ENCODE peak calls at places on chromosomes 6 and 20, in eight cellular contexts. L, S, R, P, Z, C, H and B are unnamed samples.

GRCh38 chr20:62850333-62850974 is 11.2 kb downstream of the TCFL5 start:
- DNase-seq in L (no peak), Z (no peak), H (no peak), C (no peak), R (no peak), S (no peak), P (no peak), B (no peak)

GRCh38 chr20:33306807-33307206 is 23.8 kb downstream of the BPIFB1 start:
- DNase-seq in R (no peak), L (no peak), C (no peak), S (no peak), H (no peak), Z (no peak), P (no peak), B (no peak)

GRCh38 chr6:81894286-81894685 is 141.8 kb upstream of the TENT5A start:
- DNase-seq in C (no peak), S (no peak), L (no peak), Z (no peak), R (no peak), H (no peak), P (peak; percentile 88), B (no peak)

GRCh38 chr6:79557683-79558082 is 20.5 kb upstream of the LCA5 start:
- DNase-seq in L (no peak), R (no peak), S (no peak), H (no peak), C (no peak), Z (no peak), P (no peak), B (no peak)

GRCh38 chr20:56800088-56800487 is 171.0 kb downstream of the TFAP2C start:
- DNase-seq in L (no peak), H (no peak), Z (no peak), C (no peak), R (no peak), S (no peak), P (no peak), B (no peak)

GRCh38 chr6:35258858-35259193 is 709 bp upstream of the ZNF76 start:
- DNase-seq in L (no peak), Z (no peak), P (peak; percentile 62), S (no peak), H (peak; percentile 73), R (peak; percentile 62), C (no peak), B (no peak)

GRCh38 chr6:45454008-45454911 is 76.5 kb upstream of the SUPT3H start:
- DNase-seq in P (no peak), L (no peak), C (no peak), H (no peak), S (no peak), Z (no peak), R (no peak), B (no peak)

GRCh38 chr6:142421285-142422202 is 119.7 kb downstream of the ADGRG6 start:
- DNase-seq in S (no peak), Z (no peak), C (no peak), P (no peak), H (no peak), R (no peak), L (no peak), B (no peak)

GRCh38 chr20:6595704-6596103 is 171.8 kb upstream of the BMP2 start:
- DNase-seq in H (no peak), S (no peak), C (no peak), L (no peak), R (no peak), Z (no peak), P (peak; percentile 91), B (no peak)

GRCh38 chr6:10479939-10480700 is 41.0 kb upstream of the GCNT2 start:
- DNase-seq in C (no peak), H (no peak), L (no peak), R (no peak), Z (no peak), S (no peak), P (peak; percentile 9), B (no peak)

GRCh38 chr6:142653710-142654274 is 291.2 kb downstream of the HIVEP2 start:
- DNase-seq in Z (no peak), L (no peak), C (no peak), R (no peak), H (no peak), S (no peak), P (no peak), B (no peak)

GRCh38 chr6:63844287-63844686 is 208.7 kb downstream of the PHF3 start:
- DNase-seq in C (no peak), H (no peak), L (no peak), R (no peak), P (peak; percentile 74), S (no peak), Z (no peak), B (no peak)

GRCh38 chr20:21125072-21125848 is 622 bp upstream of the KIZ start:
- DNase-seq in H (peak; percentile 70), S (no peak), R (peak; percentile 12), L (peak; percentile 32), Z (no peak), C (no peak), P (peak; percentile 55), B (peak; percentile 34)

GRCh38 chr20:36010745-36011326 is 42.4 kb downstream of the CNBD2 start:
- DNase-seq in Z (no peak), L (no peak), P (no peak), C (no peak), H (no peak), R (no peak), S (no peak), B (no peak)

GRCh38 chr6:1814279-1814678 is 204.6 kb downstream of the FOXC1 start:
- DNase-seq in S (no peak), R (no peak), C (no peak), Z (no peak), P (peak; percentile 43), H (no peak), L (no peak), B (no peak)

GRCh38 chr6:150696156-150696555 is 96.5 kb downstream of the PLEKHG1 start:
- DNase-seq in H (no peak), P (no peak), R (no peak), Z (no peak), L (no peak), S (no peak), C (no peak), B (no peak)

GRCh38 chr6:170269151-170269872 is 21.6 kb downstream of the DLL1 start:
- DNase-seq in H (no peak), L (no peak), C (no peak), S (peak; percentile 85), P (no peak), R (no peak), Z (no peak), B (peak; percentile 50)

GRCh38 chr6:100472674-100473073 is 8.0 kb upstream of the SIM1 start:
- DNase-seq in Z (peak; percentile 93), L (no peak), C (no peak), R (peak; percentile 34), S (no peak), P (no peak), H (no peak), B (no peak)

GRCh38 chr6:144215402-144215931 is 65.2 kb downstream of the STX11 start:
- DNase-seq in P (peak; percentile 41), L (peak; percentile 24), Z (no peak), C (peak; percentile 38), S (peak; percentile 63), R (no peak), H (peak; percentile 41), B (no peak)

GRCh38 chr6:132725947-132726607 is 12.2 kb upstream of the VNN1 start:
- DNase-seq in H (no peak), S (no peak), R (no peak), P (no peak), C (no peak), L (no peak), Z (no peak), B (no peak)

GRCh38 chr6:52515219-52515960 is 61.5 kb downstream of the TRAM2 start:
- DNase-seq in C (no peak), Z (no peak), P (no peak), H (no peak), R (no peak), S (no peak), L (no peak), B (no peak)

GRCh38 chr6:1201547-1202200 is 110.2 kb upstream of the FOXQ1 start:
- DNase-seq in Z (no peak), P (no peak), S (no peak), R (no peak), H (no peak), L (no peak), C (no peak), B (no peak)

GRCh38 chr6:167702241-167702827 is 124.4 kb upstream of the AFDN start:
- DNase-seq in S (no peak), R (no peak), L (no peak), H (no peak), C (no peak), Z (no peak), P (no peak), B (no peak)

DNA sequence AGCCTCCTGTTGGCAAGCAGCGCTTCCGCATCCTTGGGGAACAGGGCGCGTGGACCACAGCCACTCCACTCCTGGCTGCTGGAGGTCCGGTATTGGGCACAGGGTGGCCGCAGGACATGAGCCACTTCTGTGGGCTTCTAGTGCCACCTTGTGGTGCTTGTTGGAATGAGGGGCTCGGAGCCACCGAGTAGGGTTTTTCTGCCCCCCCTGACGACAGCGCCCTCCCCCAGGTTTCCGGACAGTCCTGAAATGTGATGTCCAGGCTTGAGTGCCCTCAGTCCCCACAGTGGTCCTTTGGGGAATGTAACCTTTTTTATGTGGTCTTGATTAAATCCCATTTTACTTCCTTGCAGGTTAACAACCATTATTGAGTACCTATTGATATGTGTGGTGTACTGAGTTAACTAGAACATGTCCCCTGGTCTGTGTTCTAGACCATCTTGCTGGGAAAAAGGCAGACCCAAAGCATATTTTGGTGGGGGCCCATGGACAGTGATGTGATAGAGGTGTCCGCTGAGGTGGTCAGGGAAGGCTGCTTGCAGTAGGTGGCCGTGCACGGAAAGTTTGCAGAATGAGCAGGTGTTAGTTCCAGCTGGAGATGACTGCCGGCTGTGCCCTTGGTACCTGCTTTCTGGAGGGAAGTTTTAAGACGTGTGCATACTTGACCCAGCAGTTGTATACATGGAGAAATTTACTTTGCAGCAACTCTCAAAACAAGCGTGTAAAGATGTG is 70.0 kb downstream of the PTPN1 start:
- DNase-seq in L (peak; percentile 68), R (peak; percentile 86), S (peak; percentile 88), C (peak; percentile 60), H (peak; percentile 92), Z (no peak), P (peak; percentile 62), B (peak; percentile 80)
- TF ChIP-seq CTCF in L (peak; percentile 83), R (peak; percentile 98), S (peak; percentile 74), C (peak; percentile 79), H (peak; percentile 83), Z (peak; percentile 62), P (peak; percentile 69), B (peak; percentile 81)

GRCh38 chr20:31440012-31440659 is at the start of gene DEFB123:
- DNase-seq in Z (no peak), R (peak; percentile 18), S (no peak), P (no peak), L (no peak), C (no peak), H (no peak), B (no peak)
- TF ChIP-seq CTCF in Z (peak; percentile 32), R (peak; percentile 33), S (no peak), P (no peak), L (no peak), C (no peak), H (peak; percentile 49), B (no peak)

GRCh38 chr20:38115205-38115604 is 49.9 kb downstream of the TGM2 start:
- DNase-seq in R (no peak), H (no peak), L (no peak), Z (no peak), C (no peak), P (no peak), S (no peak), B (no peak)
- TF ChIP-seq CTCF in R (no peak), H (peak; percentile 24), L (peak; percentile 25), Z (no peak), C (no peak), P (no peak), S (peak; percentile 17), B (no peak)

GRCh38 chr6:125154184-125155135 is 887 bp downstream of the TPD52L1 start:
- DNase-seq in R (peak; percentile 56), C (no peak), L (peak; percentile 28), P (no peak), S (peak; percentile 77), H (peak; percentile 23), Z (no peak), B (peak; percentile 53)
- TF ChIP-seq CTCF in R (peak; percentile 27), C (no peak), L (no peak), P (peak; percentile 23), S (peak; percentile 12), H (peak; percentile 47), Z (peak; percentile 23), B (peak; percentile 45)